ENCODE peak calls at places on chromosome 12, in six cellular contexts. N, C, Y, P, H and O are unnamed samples.
A peak's percentile ranks its signal among the peaks of the same experiment; 100 is the strongest.

GRCh38 chr12:108563135-108563803 is 873 bp downstream of the ISCU start:
- DNase-seq in Y (peak; percentile 76), N (peak; percentile 60), P (peak; percentile 88), H (peak; percentile 91), C (peak; percentile 54), O (peak; percentile 44)

GRCh38 chr12:102249073-102249854 is 51.6 kb upstream of the PMCH start:
- DNase-seq in Y (no peak), P (no peak), H (no peak), C (no peak), N (peak; percentile 29), O (no peak)

GRCh38 chr12:42957136-42957535 is 367.6 kb upstream of the PRICKLE1 start:
- DNase-seq in N (no peak), Y (no peak), H (no peak), P (no peak), C (no peak), O (no peak)

GRCh38 chr12:24839268-24839791 is 109.6 kb downstream of the BCAT1 start:
- DNase-seq in P (no peak), Y (no peak), C (no peak), N (no peak), H (no peak), O (no peak)

GRCh38 chr12:18864900-18865561 is 127.1 kb downstream of the CAPZA3 start:
- DNase-seq in H (no peak), P (no peak), N (no peak), Y (peak; percentile 65), C (no peak), O (no peak)

GRCh38 chr12:131164096-131164872 is 210.6 kb downstream of the ADGRD1 start:
- DNase-seq in Y (no peak), H (no peak), C (no peak), N (peak; percentile 85), P (no peak), O (no peak)

GRCh38 chr12:29073631-29074239 is 75.3 kb upstream of the FAR2 start:
- DNase-seq in C (peak; percentile 58), Y (peak; percentile 19), H (no peak), N (peak; percentile 48), P (peak; percentile 13), O (no peak)

GRCh38 chr12:62127516-62127915 is 132.7 kb upstream of the USP15 start:
- DNase-seq in Y (no peak), N (no peak), P (no peak), C (no peak), H (no peak), O (no peak)

GRCh38 chr12:27193854-27194544 is 50.1 kb upstream of the STK38L start:
- DNase-seq in H (peak; percentile 93), Y (no peak), P (peak; percentile 60), N (no peak), C (no peak), O (no peak)

GRCh38 chr12:131315601-131316000 is 361.9 kb downstream of the ADGRD1 start:
- DNase-seq in H (no peak), P (no peak), C (no peak), Y (no peak), N (no peak), O (no peak)